ENCODE peak calls at places on chromosome 11, in seven cellular contexts. X is left kidney; K is Right ventricle myocardium inferior; R is stromal cell of bone marrow; V is activated CD4-positive, alpha-beta T cell treated with anti-CD3 and anti-CD28 coated beads, Interleukin-2, amount 10 ng/mL, durations not matched to agents 7 days and 5 days; D is HCT116; L is NCI-H2171 treated with DMSO at 0.1 percent for 48 hours. G is an unnamed sample.
A peak's percentile ranks its signal among the peaks of the same experiment; 100 is the strongest.

GRCh38 chr11:67160045-67160444 is 41.0 kb downstream of the KDM2A start:
- DNase-seq in X (no peak), V (no peak), D (no peak), R (no peak), L (no peak), K (no peak), G (no peak)

GRCh38 chr11:66337103-66337899 is 1.1 kb upstream of the RIN1 start:
- DNase-seq in X (no peak), L (peak; percentile 68), V (no peak), K (peak; percentile 56), D (no peak), R (no peak), G (peak; percentile 88)

GRCh38 chr11:115636686-115637555 is 132.7 kb upstream of the CADM1 start:
- DNase-seq in V (no peak), L (no peak), D (no peak), R (no peak), K (no peak), X (peak; percentile 78), G (peak; percentile 35)

GRCh38 chr11:67600324-67601029 is 6.3 kb upstream of the NDUFV1 start:
- DNase-seq in V (no peak), L (no peak), D (no peak), X (no peak), K (no peak), R (no peak), G (no peak)

GRCh38 chr11:66864172-66864901 is 7.5 kb downstream of the LRFN4 start:
- DNase-seq in V (no peak), X (peak; percentile 51), L (peak; percentile 40), R (no peak), K (no peak), D (no peak), G (peak; percentile 42)

GRCh38 chr11:57361926-57362325 is 19.0 kb downstream of the PRG3 start:
- DNase-seq in K (no peak), L (no peak), R (no peak), V (no peak), D (no peak), X (no peak), G (no peak)

GRCh38 chr11:12506502-12506921 is 129.1 kb downstream of the PARVA start:
- DNase-seq in D (no peak), X (peak; percentile 44), V (no peak), L (no peak), R (peak; percentile 40), K (no peak), G (no peak)

GRCh38 chr11:75263944-75264349 is 23.4 kb downstream of the TPBGL start:
- DNase-seq in R (no peak), K (peak; percentile 81), V (no peak), L (no peak), D (no peak), X (no peak), G (no peak)

GRCh38 chr11:35992551-35992950 is 48.7 kb downstream of the LDLRAD3 start:
- DNase-seq in K (no peak), L (no peak), D (no peak), R (no peak), V (no peak), X (no peak), G (no peak)

GRCh38 chr11:120401506-120401905 is 65.3 kb downstream of the ARHGEF12 start:
- DNase-seq in D (no peak), K (no peak), X (no peak), L (peak; percentile 32), R (no peak), V (no peak), G (peak; percentile 26)

GRCh38 chr11:102776454-102776853 is 4.0 kb downstream of the MMP10 start:
- DNase-seq in R (no peak), V (no peak), L (no peak), D (no peak), X (no peak), K (no peak), G (no peak)

GRCh38 chr11:29217901-29218300 is 798.9 kb downstream of the KCNA4 start:
- DNase-seq in D (no peak), L (no peak), R (no peak), X (no peak), K (no peak), V (no peak), G (no peak)

GRCh38 chr11:46948378-46949131 is 12.0 kb downstream of the CSTPP1 start:
- DNase-seq in L (no peak), K (no peak), D (no peak), V (no peak), R (peak; percentile 59), X (no peak), G (peak; percentile 96)

GRCh38 chr11:60265373-60266214 is 14.9 kb upstream of the MS4A4A start:
- DNase-seq in R (no peak), V (peak; percentile 15), X (peak; percentile 57), D (peak; percentile 36), K (no peak), L (peak; percentile 43), G (peak; percentile 38)

GRCh38 chr11:112771847-112772246 is 189.4 kb upstream of the NCAM1 start:
- DNase-seq in D (no peak), X (no peak), K (no peak), L (no peak), V (no peak), R (no peak), G (no peak)

GRCh38 chr11:85948884-85949283 is 93.7 kb downstream of the CCDC83 start:
- DNase-seq in K (no peak), L (no peak), D (no peak), V (no peak), R (no peak), X (no peak), G (no peak)

GRCh38 chr11:64869571-64870175 is 8.7 kb downstream of the EHD1 start:
- DNase-seq in X (peak; percentile 80), K (no peak), R (no peak), D (no peak), V (no peak), L (no peak), G (no peak)

GRCh38 chr11:133172349-133172748 is 360.0 kb downstream of the OPCML start:
- DNase-seq in V (no peak), X (no peak), R (no peak), L (no peak), K (no peak), D (no peak), G (no peak)

GRCh38 chr11:71341596-71341995 is 89.2 kb upstream of the SHANK2 start:
- DNase-seq in D (no peak), K (no peak), V (no peak), R (no peak), L (no peak), X (no peak), G (no peak)

GRCh38 chr11:70607561-70607960 is 209.2 kb downstream of the CTTN start:
- DNase-seq in D (no peak), X (no peak), V (no peak), R (no peak), K (no peak), L (no peak), G (no peak)

GRCh38 chr11:2084721-2085120 is 54.5 kb downstream of the IGF2 start:
- DNase-seq in R (no peak), K (no peak), L (no peak), V (peak; percentile 3), X (no peak), D (no peak), G (no peak)